ENCODE peak calls at places on chromosomes 5 and 9, in nine cellular contexts. One of them, this sample, is unnamed.

GRCh38 chr9:84701801-84702200 is 32.3 kb downstream of the NTRK2 start:
- DNase-seq in HTR-8/SVneo: no peak
- DNase-seq in memory B cell: no peak
- DNase-seq in A549: no peak
- DNase-seq in stimulated activated CD8-positive, alpha-beta memory T cell treated with anti-CD3 and anti-CD28 coated beads, Interleukin-12 subunit alpha, Interleukin-12 subunit beta, amount 100 ng/mL, for 4 hours: no peak
- DNase-seq in T1000: no peak
- DNase-seq in NCI-H1417: no peak
- DNase-seq in SW 1271: no peak
- DNase-seq in CD8-positive, alpha-beta memory T cell: no peak
- DNase-seq in this sample: no peak

GRCh38 chr5:151085517-151086031 is 4.7 kb upstream of the TNIP1 start:
- DNase-seq in HTR-8/SVneo: no peak
- DNase-seq in memory B cell: peak
- DNase-seq in A549: peak
- DNase-seq in stimulated activated CD8-positive, alpha-beta memory T cell treated with anti-CD3 and anti-CD28 coated beads, Interleukin-12 subunit alpha, Interleukin-12 subunit beta, amount 100 ng/mL, for 4 hours: no peak
- DNase-seq in T1000: no peak
- DNase-seq in NCI-H1417: no peak
- DNase-seq in SW 1271: no peak
- DNase-seq in CD8-positive, alpha-beta memory T cell: peak
- DNase-seq in this sample: no peak

GRCh38 chr5:83924891-83925290 is 204.2 kb upstream of the HAPLN1 start:
- DNase-seq in HTR-8/SVneo: no peak
- DNase-seq in memory B cell: no peak
- DNase-seq in A549: no peak
- DNase-seq in stimulated activated CD8-positive, alpha-beta memory T cell treated with anti-CD3 and anti-CD28 coated beads, Interleukin-12 subunit alpha, Interleukin-12 subunit beta, amount 100 ng/mL, for 4 hours: no peak
- DNase-seq in T1000: no peak
- DNase-seq in NCI-H1417: no peak
- DNase-seq in SW 1271: no peak
- DNase-seq in CD8-positive, alpha-beta memory T cell: no peak
- DNase-seq in this sample: no peak

GRCh38 chr9:134841180-134841904 is 39.3 kb upstream of the FCN2 start:
- DNase-seq in HTR-8/SVneo: no peak
- DNase-seq in memory B cell: no peak
- DNase-seq in A549: no peak
- DNase-seq in stimulated activated CD8-positive, alpha-beta memory T cell treated with anti-CD3 and anti-CD28 coated beads, Interleukin-12 subunit alpha, Interleukin-12 subunit beta, amount 100 ng/mL, for 4 hours: no peak
- DNase-seq in T1000: no peak
- DNase-seq in NCI-H1417: no peak
- DNase-seq in SW 1271: no peak
- DNase-seq in CD8-positive, alpha-beta memory T cell: peak
- DNase-seq in this sample: no peak

GRCh38 chr9:109182940-109183798 is 16.1 kb upstream of the FRRS1L start:
- DNase-seq in HTR-8/SVneo: peak
- DNase-seq in memory B cell: no peak
- DNase-seq in A549: peak
- DNase-seq in stimulated activated CD8-positive, alpha-beta memory T cell treated with anti-CD3 and anti-CD28 coated beads, Interleukin-12 subunit alpha, Interleukin-12 subunit beta, amount 100 ng/mL, for 4 hours: no peak
- DNase-seq in T1000: no peak
- DNase-seq in NCI-H1417: peak
- DNase-seq in SW 1271: peak
- DNase-seq in CD8-positive, alpha-beta memory T cell: no peak
- DNase-seq in this sample: peak

GRCh38 chr5:136056336-136056735 is 27.5 kb downstream of the TGFBI start:
- DNase-seq in HTR-8/SVneo: no peak
- DNase-seq in memory B cell: no peak
- DNase-seq in A549: no peak
- DNase-seq in stimulated activated CD8-positive, alpha-beta memory T cell treated with anti-CD3 and anti-CD28 coated beads, Interleukin-12 subunit alpha, Interleukin-12 subunit beta, amount 100 ng/mL, for 4 hours: no peak
- DNase-seq in T1000: no peak
- DNase-seq in NCI-H1417: no peak
- DNase-seq in SW 1271: no peak
- DNase-seq in CD8-positive, alpha-beta memory T cell: no peak
- DNase-seq in this sample: no peak

GRCh38 chr5:1446602-1447343 is 1.5 kb upstream of the SLC6A3 start:
- DNase-seq in HTR-8/SVneo: no peak
- DNase-seq in memory B cell: no peak
- DNase-seq in A549: no peak
- DNase-seq in stimulated activated CD8-positive, alpha-beta memory T cell treated with anti-CD3 and anti-CD28 coated beads, Interleukin-12 subunit alpha, Interleukin-12 subunit beta, amount 100 ng/mL, for 4 hours: no peak
- DNase-seq in T1000: no peak
- DNase-seq in NCI-H1417: no peak
- DNase-seq in SW 1271: no peak
- DNase-seq in CD8-positive, alpha-beta memory T cell: no peak
- DNase-seq in this sample: no peak

GRCh38 chr9:92019658-92020057 is 69.6 kb upstream of the ROR2 start:
- DNase-seq in HTR-8/SVneo: no peak
- DNase-seq in memory B cell: no peak
- DNase-seq in A549: no peak
- DNase-seq in stimulated activated CD8-positive, alpha-beta memory T cell treated with anti-CD3 and anti-CD28 coated beads, Interleukin-12 subunit alpha, Interleukin-12 subunit beta, amount 100 ng/mL, for 4 hours: no peak
- DNase-seq in T1000: no peak
- DNase-seq in NCI-H1417: no peak
- DNase-seq in SW 1271: no peak
- DNase-seq in CD8-positive, alpha-beta memory T cell: no peak
- DNase-seq in this sample: no peak

GRCh38 chr5:180043381-180043780 is 28.2 kb downstream of the RNF130 start:
- DNase-seq in HTR-8/SVneo: no peak
- DNase-seq in memory B cell: no peak
- DNase-seq in A549: no peak
- DNase-seq in stimulated activated CD8-positive, alpha-beta memory T cell treated with anti-CD3 and anti-CD28 coated beads, Interleukin-12 subunit alpha, Interleukin-12 subunit beta, amount 100 ng/mL, for 4 hours: no peak
- DNase-seq in T1000: no peak
- DNase-seq in NCI-H1417: no peak
- DNase-seq in SW 1271: no peak
- DNase-seq in CD8-positive, alpha-beta memory T cell: no peak
- DNase-seq in this sample: no peak

GRCh38 chr5:144549580-144549979 is 378.9 kb downstream of the KCTD16 start:
- DNase-seq in HTR-8/SVneo: no peak
- DNase-seq in memory B cell: no peak
- DNase-seq in A549: no peak
- DNase-seq in stimulated activated CD8-positive, alpha-beta memory T cell treated with anti-CD3 and anti-CD28 coated beads, Interleukin-12 subunit alpha, Interleukin-12 subunit beta, amount 100 ng/mL, for 4 hours: no peak
- DNase-seq in T1000: no peak
- DNase-seq in NCI-H1417: peak
- DNase-seq in SW 1271: no peak
- DNase-seq in CD8-positive, alpha-beta memory T cell: no peak
- DNase-seq in this sample: peak

GRCh38 chr9:36485647-36486453 is 85.8 kb upstream of the RNF38 start:
- DNase-seq in HTR-8/SVneo: peak
- DNase-seq in memory B cell: no peak
- DNase-seq in A549: no peak
- DNase-seq in stimulated activated CD8-positive, alpha-beta memory T cell treated with anti-CD3 and anti-CD28 coated beads, Interleukin-12 subunit alpha, Interleukin-12 subunit beta, amount 100 ng/mL, for 4 hours: no peak
- DNase-seq in T1000: no peak
- DNase-seq in NCI-H1417: no peak
- DNase-seq in SW 1271: no peak
- DNase-seq in CD8-positive, alpha-beta memory T cell: no peak
- DNase-seq in this sample: no peak

GRCh38 chr5:67291066-67291465 is 94.5 kb upstream of the CD180 start:
- DNase-seq in HTR-8/SVneo: no peak
- DNase-seq in memory B cell: no peak
- DNase-seq in A549: no peak
- DNase-seq in stimulated activated CD8-positive, alpha-beta memory T cell treated with anti-CD3 and anti-CD28 coated beads, Interleukin-12 subunit alpha, Interleukin-12 subunit beta, amount 100 ng/mL, for 4 hours: no peak
- DNase-seq in T1000: no peak
- DNase-seq in NCI-H1417: no peak
- DNase-seq in SW 1271: no peak
- DNase-seq in CD8-positive, alpha-beta memory T cell: no peak
- DNase-seq in this sample: no peak

GRCh38 chr5:36403601-36404311 is 102.1 kb upstream of the RANBP3L start:
- DNase-seq in HTR-8/SVneo: no peak
- DNase-seq in memory B cell: no peak
- DNase-seq in A549: no peak
- DNase-seq in stimulated activated CD8-positive, alpha-beta memory T cell treated with anti-CD3 and anti-CD28 coated beads, Interleukin-12 subunit alpha, Interleukin-12 subunit beta, amount 100 ng/mL, for 4 hours: no peak
- DNase-seq in T1000: peak
- DNase-seq in NCI-H1417: no peak
- DNase-seq in SW 1271: no peak
- DNase-seq in CD8-positive, alpha-beta memory T cell: no peak
- DNase-seq in this sample: no peak

GRCh38 chr9:70034292-70034711 is 9.3 kb upstream of the MAMDC2 start:
- DNase-seq in HTR-8/SVneo: no peak
- DNase-seq in memory B cell: no peak
- DNase-seq in A549: no peak
- DNase-seq in stimulated activated CD8-positive, alpha-beta memory T cell treated with anti-CD3 and anti-CD28 coated beads, Interleukin-12 subunit alpha, Interleukin-12 subunit beta, amount 100 ng/mL, for 4 hours: no peak
- DNase-seq in T1000: no peak
- DNase-seq in NCI-H1417: peak
- DNase-seq in SW 1271: no peak
- DNase-seq in CD8-positive, alpha-beta memory T cell: no peak
- DNase-seq in this sample: peak

GRCh38 chr9:7976167-7976755 is 176.7 kb upstream of the DMAC1 start:
- DNase-seq in HTR-8/SVneo: no peak
- DNase-seq in memory B cell: peak
- DNase-seq in A549: no peak
- DNase-seq in stimulated activated CD8-positive, alpha-beta memory T cell treated with anti-CD3 and anti-CD28 coated beads, Interleukin-12 subunit alpha, Interleukin-12 subunit beta, amount 100 ng/mL, for 4 hours: peak
- DNase-seq in T1000: no peak
- DNase-seq in NCI-H1417: no peak
- DNase-seq in SW 1271: no peak
- DNase-seq in CD8-positive, alpha-beta memory T cell: peak
- DNase-seq in this sample: no peak

This sample was measured in NCI-H2081.